ENCODE peak calls at places on chromosomes 6 and 20, in four cellular contexts. N is A549, R is IMR-90, P is HepG2. K is an unnamed sample.

GRCh38 chr20:58711266-58712051 is 18.9 kb downstream of the NPEPL1 start:
- DNase-seq in N (no peak), P (no peak), R (no peak), K (no peak)

GRCh38 chr6:132081338-132081737 is 130.2 kb upstream of the CCN2 start:
- DNase-seq in P (no peak), N (no peak), R (no peak), K (no peak)

GRCh38 chr20:53736757-53737403 is 143.2 kb upstream of the ZNF217 start:
- DNase-seq in N (no peak), R (peak; percentile 49), P (no peak), K (no peak)

GRCh38 chr6:83273596-83273995 is 80.4 kb downstream of the RWDD2A start:
- DNase-seq in R (peak; percentile 72), P (no peak), N (no peak), K (no peak)

GRCh38 chr20:15945301-15945700 is 627.9 kb downstream of the KIF16B start:
- DNase-seq in R (no peak), P (no peak), N (no peak), K (no peak)

GRCh38 chr6:167093922-167094432 is 28.9 kb upstream of the CCR6 start:
- DNase-seq in R (no peak), P (no peak), N (no peak), K (no peak)

GRCh38 chr6:36927691-36928546 is 26.6 kb upstream of the PI16 start:
- DNase-seq in R (peak; percentile 39), P (no peak), N (no peak), K (no peak)

GRCh38 chr6:137589067-137589848 is 95.1 kb upstream of the OLIG3 start:
- DNase-seq in N (peak; percentile 73), R (peak; percentile 50), P (peak; percentile 92), K (peak; percentile 68)

GRCh38 chr6:125854355-125854754 is 63.6 kb downstream of the NCOA7 start:
- DNase-seq in N (no peak), R (no peak), P (no peak), K (no peak)

GRCh38 chr6:160139420-160139851 is 17.8 kb downstream of the SLC22A1 start:
- DNase-seq in P (no peak), R (peak; percentile 92), N (peak; percentile 62), K (no peak)

GRCh38 chr6:99606670-99607415 is at the start of gene PRDM13:
- DNase-seq in N (no peak), P (no peak), R (no peak), K (no peak)

GRCh38 chr6:43495409-43495941 is 14.7 kb downstream of the LRRC73 start:
- DNase-seq in P (peak; percentile 41), R (no peak), N (no peak), K (no peak)

GRCh38 chr6:91435630-91436029 is 848.8 kb upstream of the MAP3K7 start:
- DNase-seq in R (no peak), N (no peak), P (no peak), K (no peak)

GRCh38 chr6:2875840-2876207 is 27.3 kb downstream of the SERPINB9 start:
- DNase-seq in P (no peak), N (no peak), R (no peak), K (no peak)

GRCh38 chr6:2524090-2524489 is 226.6 kb downstream of the MYLK4 start:
- DNase-seq in P (peak; percentile 82), R (no peak), N (peak; percentile 31), K (peak; percentile 21)

GRCh38 chr6:7171119-7171518 is 63.4 kb downstream of the RREB1 start:
- DNase-seq in N (no peak), R (no peak), P (peak; percentile 45), K (no peak)

GRCh38 chr20:9583151-9583550 is 68.8 kb downstream of the LAMP5 start:
- DNase-seq in P (no peak), R (no peak), N (no peak), K (no peak)

GRCh38 chr6:20198764-20199174 is 13.5 kb downstream of the MBOAT1 start:
- DNase-seq in R (no peak), P (no peak), N (no peak), K (no peak)

GRCh38 chr6:170404697-170405096 is 98.1 kb downstream of the FAM120B start:
- DNase-seq in R (no peak), N (no peak), P (no peak), K (no peak)

GRCh38 chr6:3714111-3714510 is 37.4 kb downstream of the PXDC1 start:
- DNase-seq in R (no peak), N (no peak), P (no peak), K (no peak)

GRCh38 chr6:55678330-55679224 is 99.6 kb upstream of the HMGCLL1 start:
- DNase-seq in N (no peak), P (no peak), R (peak; percentile 25), K (no peak)

GRCh38 chr6:109053285-109053684 is 41.4 kb downstream of the SESN1 start:
- DNase-seq in N (no peak), R (no peak), P (no peak), K (no peak)

GRCh38 chr6:117481926-117482239 is 591 bp upstream of the DCBLD1 start:
- DNase-seq in N (no peak), P (no peak), R (no peak), K (no peak)

GRCh38 chr6:11460837-11461661 is 76.5 kb upstream of the TMEM170B start:
- DNase-seq in N (no peak), P (no peak), R (no peak), K (no peak)

GRCh38 chr6:109527989-109528388 is 45.0 kb upstream of the ZBTB24 start:
- DNase-seq in N (peak; percentile 17), P (peak; percentile 20), R (peak; percentile 16), K (peak; percentile 42)

GRCh38 chr6:134446228-134446848 is 128.4 kb upstream of the SGK1 start:
- DNase-seq in N (no peak), R (peak; percentile 78), P (no peak), K (no peak)

GRCh38 chr6:110039364-110039995 is 61.4 kb downstream of the GPR6 start:
- DNase-seq in P (peak; percentile 73), N (peak; percentile 83), R (peak; percentile 87), K (peak; percentile 69)

GRCh38 chr6:73937805-73938204 is 241.8 kb downstream of the CD109 start:
- DNase-seq in N (no peak), P (no peak), R (peak; percentile 52), K (no peak)

GRCh38 chr6:31829633-31830492 is 2.3 kb downstream of the HSPA1B start:
- DNase-seq in R (peak; percentile 56), P (no peak), N (peak; percentile 51), K (peak; percentile 57)

GRCh38 chr6:111573118-111573883 is 32.4 kb downstream of the TRAF3IP2 start:
- DNase-seq in P (no peak), R (peak; percentile 80), N (no peak), K (no peak)

GRCh38 chr20:58293453-58293852 is 16.1 kb upstream of the RAB22A start:
- DNase-seq in R (no peak), N (peak; percentile 18), P (peak; percentile 28), K (peak; percentile 58)

GRCh38 chr6:90238663-90239542 is 57.7 kb downstream of the BACH2 start:
- DNase-seq in N (no peak), P (no peak), R (no peak), K (no peak)

DNA sequence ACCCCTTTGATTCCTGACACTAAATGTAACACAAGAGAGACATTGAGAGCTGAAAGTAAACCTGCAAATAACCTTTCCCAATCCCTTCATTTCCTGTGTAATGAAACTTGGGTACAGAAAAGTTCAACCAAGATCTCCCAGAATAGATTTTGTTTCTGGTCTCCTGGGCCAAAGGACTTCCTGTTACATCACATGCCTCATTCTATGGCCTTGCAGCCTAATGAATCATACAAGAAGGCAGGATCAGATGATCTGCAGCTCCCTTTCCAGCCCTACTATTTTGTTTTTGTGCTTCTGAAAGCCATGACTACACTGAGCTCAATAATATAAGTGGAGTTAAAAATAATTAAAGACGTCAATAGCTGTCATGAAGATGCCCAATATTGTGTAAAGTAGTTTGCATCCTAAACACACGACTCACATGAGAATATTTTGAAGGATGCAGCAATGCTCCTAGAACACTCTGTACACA is 73.4 kb upstream of the NOX3 start:
- DNase-seq in R (peak; percentile 94), P (peak; percentile 95), N (peak; percentile 54), K (no peak)
- TF ChIP-seq MAZ in R (no peak), P (no peak), N (no peak), K (no peak)

GRCh38 chr6:81843302-81843701 is 90.8 kb upstream of the TENT5A start:
- DNase-seq in N (no peak), R (no peak), P (peak; percentile 34), K (no peak)

GRCh38 chr6:81834141-81834621 is 81.7 kb upstream of the TENT5A start:
- DNase-seq in R (peak; percentile 55), P (no peak), N (peak; percentile 34), K (no peak)

GRCh38 chr6:81842254-81842653 is 89.8 kb upstream of the TENT5A start:
- DNase-seq in P (peak; percentile 45), N (no peak), R (no peak), K (no peak)

GRCh38 chr6:81838724-81839425 is 86.4 kb upstream of the TENT5A start:
- DNase-seq in P (no peak), N (peak; percentile 9), R (no peak), K (no peak)

DNA sequence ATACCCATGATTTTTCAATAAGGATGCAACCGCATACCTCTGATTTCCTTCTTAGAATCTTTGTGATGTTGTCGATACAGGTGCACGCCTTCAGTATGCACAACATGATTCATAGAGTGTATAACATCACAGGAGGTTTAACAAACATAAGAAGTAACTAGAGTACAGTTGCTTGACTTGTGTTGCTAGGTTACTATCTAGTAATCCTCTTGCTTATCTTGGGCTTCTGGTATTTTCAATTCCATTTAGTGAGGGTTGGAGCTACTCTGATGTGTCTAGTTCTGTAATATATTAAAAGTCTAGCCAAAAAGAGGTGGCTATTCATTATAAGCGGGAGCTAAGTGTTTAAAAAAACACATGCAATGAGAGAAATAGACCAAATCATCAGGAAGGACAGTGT is 85.5 kb upstream of the TENT5A start:
- DNase-seq in R (peak; percentile 61), N (peak; percentile 58), P (peak; percentile 67), K (no peak)
- TF ChIP-seq MAZ in R (no peak), N (no peak), P (no peak), K (no peak)

DNA sequence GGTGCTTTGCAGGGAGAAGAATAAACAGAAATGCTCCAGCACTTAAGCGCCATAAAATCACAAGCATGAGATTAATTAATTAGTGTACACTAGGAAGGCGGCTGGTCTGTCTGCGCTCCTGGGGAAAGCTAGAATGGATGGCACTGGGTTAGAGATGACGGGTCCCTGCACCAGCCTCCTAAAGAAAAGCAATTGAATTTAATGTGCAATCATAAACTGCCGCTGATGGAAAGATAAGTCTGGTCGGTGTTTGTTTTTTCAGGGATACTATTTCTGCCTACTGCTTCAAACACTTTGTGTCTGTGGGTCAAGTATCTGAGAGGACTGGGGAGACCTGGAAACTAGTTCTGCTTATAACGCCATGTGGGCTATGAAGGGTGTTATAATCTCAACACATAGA is 600.8 kb upstream of the CHD6 start:
- DNase-seq in P (no peak), N (no peak), R (no peak), K (no peak)
- TF ChIP-seq MAZ in P (no peak), N (no peak), R (no peak), K (no peak)

DNA sequence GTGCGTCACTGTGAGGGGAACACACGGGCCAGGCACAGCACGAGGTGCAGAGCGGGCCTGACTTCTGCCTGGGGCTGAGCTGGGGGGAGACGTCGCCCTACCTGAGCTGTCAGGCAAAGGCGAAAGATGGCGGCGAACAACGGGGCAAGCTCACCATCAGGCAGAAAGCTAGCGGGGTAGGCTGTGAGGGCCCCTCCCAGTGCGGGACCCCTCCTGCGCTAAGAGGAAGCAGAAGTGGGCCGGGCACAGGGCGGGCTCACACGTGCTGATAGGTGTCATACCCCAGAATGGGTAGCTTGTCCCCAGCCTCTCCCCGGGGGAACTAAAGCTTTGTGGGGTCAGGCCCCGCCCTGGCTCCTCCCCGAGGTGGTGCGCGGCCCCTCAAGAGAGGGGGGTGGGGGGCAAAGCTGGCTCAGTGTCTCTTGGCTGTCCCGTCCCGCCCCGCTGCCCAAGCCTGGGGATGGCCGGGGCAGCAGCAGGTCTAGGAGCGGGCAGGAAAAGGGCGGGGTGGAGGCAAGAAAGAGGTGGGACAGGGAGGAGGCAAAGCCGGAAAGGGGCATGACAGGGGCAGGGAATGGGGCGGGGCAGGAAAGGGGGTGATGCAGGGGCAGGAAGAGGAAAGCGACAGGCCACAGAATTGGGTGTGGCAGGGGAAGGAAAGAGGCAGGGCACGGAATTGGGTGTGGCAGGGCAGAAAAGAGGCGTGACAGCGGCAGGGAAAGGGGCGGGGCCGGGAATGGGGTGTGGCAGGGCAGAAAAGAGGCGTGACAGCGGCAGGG is 14.7 kb downstream of the UCKL1 start:
- DNase-seq in N (peak; percentile 58), P (no peak), R (no peak), K (peak; percentile 93)
- TF ChIP-seq MAZ in N (no peak), P (no peak), R (no peak), K (peak; percentile 52)

K was measured in K562.